ENCODE peak calls at places on chromosomes 5 and 9, in ten cellular contexts. One of them, this sample, is unnamed.

GRCh38 chr5:55232194-55232984 is 1.0 kb downstream of the CCNO start:
- DNase-seq in GM23248: peak; percentile 59
- DNase-seq in kidney tubule cell: peak; percentile 73
- DNase-seq in stimulated activated CD4-positive, alpha-beta T cell treated with anti-CD3 and anti-CD28 coated beads, Interleukin-4, amount 100 ng/mL, for 4 hours: no peak
- DNase-seq in hepatocyte: peak; percentile 23
- DNase-seq in AML-193: no peak
- DNase-seq in activated T-cell treated with anti-CD3 and anti-CD28 coated beads for 4 hours: no peak
- DNase-seq in activated naive CD4-positive, alpha-beta T cell treated with anti-CD3 and anti-CD28 coated beads for 36 hours: no peak
- DNase-seq in activated CD4-positive, alpha-beta memory T cell treated with anti-CD3 and anti-CD28 coated beads, Interleukin-2, amount 10 ng/mL, durations not matched to agents 7 days and 5 days: no peak
- DNase-seq in stimulated activated CD8-positive, alpha-beta memory T cell treated with anti-CD3 and anti-CD28 coated beads, Interleukin-15, amount 100 ng/mL, for 1 hour: no peak
- DNase-seq in this sample: no peak

GRCh38 chr9:23665635-23666034 is 160.4 kb downstream of the ELAVL2 start:
- DNase-seq in kidney tubule cell: no peak
- DNase-seq in hepatocyte: no peak
- DNase-seq in stimulated activated CD8-positive, alpha-beta memory T cell treated with anti-CD3 and anti-CD28 coated beads, Interleukin-15, amount 100 ng/mL, for 1 hour: no peak
- DNase-seq in activated CD4-positive, alpha-beta memory T cell treated with anti-CD3 and anti-CD28 coated beads, Interleukin-2, amount 10 ng/mL, durations not matched to agents 7 days and 5 days: no peak
- DNase-seq in activated naive CD4-positive, alpha-beta T cell treated with anti-CD3 and anti-CD28 coated beads for 36 hours: no peak
- DNase-seq in activated T-cell treated with anti-CD3 and anti-CD28 coated beads for 4 hours: no peak
- DNase-seq in GM23248: no peak
- DNase-seq in stimulated activated CD4-positive, alpha-beta T cell treated with anti-CD3 and anti-CD28 coated beads, Interleukin-4, amount 100 ng/mL, for 4 hours: no peak
- DNase-seq in AML-193: no peak
- DNase-seq in this sample: no peak

GRCh38 chr5:54902817-54903473 is 82.4 kb downstream of the ESM1 start:
- DNase-seq in hepatocyte: no peak
- DNase-seq in stimulated activated CD4-positive, alpha-beta T cell treated with anti-CD3 and anti-CD28 coated beads, Interleukin-4, amount 100 ng/mL, for 4 hours: no peak
- DNase-seq in GM23248: peak; percentile 60
- DNase-seq in activated naive CD4-positive, alpha-beta T cell treated with anti-CD3 and anti-CD28 coated beads for 36 hours: peak; percentile 75
- DNase-seq in kidney tubule cell: peak; percentile 71
- DNase-seq in stimulated activated CD8-positive, alpha-beta memory T cell treated with anti-CD3 and anti-CD28 coated beads, Interleukin-15, amount 100 ng/mL, for 1 hour: no peak
- DNase-seq in activated CD4-positive, alpha-beta memory T cell treated with anti-CD3 and anti-CD28 coated beads, Interleukin-2, amount 10 ng/mL, durations not matched to agents 7 days and 5 days: peak; percentile 77
- DNase-seq in AML-193: peak; percentile 47
- DNase-seq in activated T-cell treated with anti-CD3 and anti-CD28 coated beads for 4 hours: no peak
- DNase-seq in this sample: peak; percentile 33

GRCh38 chr5:172054611-172055153 is 48.2 kb upstream of the FBXW11 start:
- DNase-seq in stimulated activated CD4-positive, alpha-beta T cell treated with anti-CD3 and anti-CD28 coated beads, Interleukin-4, amount 100 ng/mL, for 4 hours: no peak
- DNase-seq in GM23248: no peak
- DNase-seq in kidney tubule cell: no peak
- DNase-seq in stimulated activated CD8-positive, alpha-beta memory T cell treated with anti-CD3 and anti-CD28 coated beads, Interleukin-15, amount 100 ng/mL, for 1 hour: no peak
- DNase-seq in activated T-cell treated with anti-CD3 and anti-CD28 coated beads for 4 hours: no peak
- DNase-seq in hepatocyte: no peak
- DNase-seq in AML-193: no peak
- DNase-seq in activated naive CD4-positive, alpha-beta T cell treated with anti-CD3 and anti-CD28 coated beads for 36 hours: no peak
- DNase-seq in activated CD4-positive, alpha-beta memory T cell treated with anti-CD3 and anti-CD28 coated beads, Interleukin-2, amount 10 ng/mL, durations not matched to agents 7 days and 5 days: no peak
- DNase-seq in this sample: no peak

GRCh38 chr5:33890633-33891032 is 1.2 kb downstream of the ADAMTS12 start:
- DNase-seq in activated CD4-positive, alpha-beta memory T cell treated with anti-CD3 and anti-CD28 coated beads, Interleukin-2, amount 10 ng/mL, durations not matched to agents 7 days and 5 days: no peak
- DNase-seq in kidney tubule cell: peak; percentile 11
- DNase-seq in stimulated activated CD8-positive, alpha-beta memory T cell treated with anti-CD3 and anti-CD28 coated beads, Interleukin-15, amount 100 ng/mL, for 1 hour: no peak
- DNase-seq in stimulated activated CD4-positive, alpha-beta T cell treated with anti-CD3 and anti-CD28 coated beads, Interleukin-4, amount 100 ng/mL, for 4 hours: no peak
- DNase-seq in activated T-cell treated with anti-CD3 and anti-CD28 coated beads for 4 hours: no peak
- DNase-seq in AML-193: no peak
- DNase-seq in activated naive CD4-positive, alpha-beta T cell treated with anti-CD3 and anti-CD28 coated beads for 36 hours: no peak
- DNase-seq in hepatocyte: no peak
- DNase-seq in GM23248: peak; percentile 67
- DNase-seq in this sample: no peak

GRCh38 chr9:95373069-95373681 is 55.7 kb upstream of the FANCC start:
- DNase-seq in hepatocyte: no peak
- DNase-seq in activated T-cell treated with anti-CD3 and anti-CD28 coated beads for 4 hours: no peak
- DNase-seq in GM23248: no peak
- DNase-seq in kidney tubule cell: peak; percentile 61
- DNase-seq in activated naive CD4-positive, alpha-beta T cell treated with anti-CD3 and anti-CD28 coated beads for 36 hours: no peak
- DNase-seq in activated CD4-positive, alpha-beta memory T cell treated with anti-CD3 and anti-CD28 coated beads, Interleukin-2, amount 10 ng/mL, durations not matched to agents 7 days and 5 days: no peak
- DNase-seq in AML-193: no peak
- DNase-seq in stimulated activated CD8-positive, alpha-beta memory T cell treated with anti-CD3 and anti-CD28 coated beads, Interleukin-15, amount 100 ng/mL, for 1 hour: no peak
- DNase-seq in stimulated activated CD4-positive, alpha-beta T cell treated with anti-CD3 and anti-CD28 coated beads, Interleukin-4, amount 100 ng/mL, for 4 hours: no peak
- DNase-seq in this sample: no peak

GRCh38 chr5:143014017-143014651 is 244.0 kb downstream of the ARHGAP26 start:
- DNase-seq in AML-193: peak; percentile 5
- DNase-seq in activated CD4-positive, alpha-beta memory T cell treated with anti-CD3 and anti-CD28 coated beads, Interleukin-2, amount 10 ng/mL, durations not matched to agents 7 days and 5 days: peak; percentile 47
- DNase-seq in activated naive CD4-positive, alpha-beta T cell treated with anti-CD3 and anti-CD28 coated beads for 36 hours: peak; percentile 60
- DNase-seq in GM23248: peak; percentile 38
- DNase-seq in kidney tubule cell: no peak
- DNase-seq in activated T-cell treated with anti-CD3 and anti-CD28 coated beads for 4 hours: no peak
- DNase-seq in stimulated activated CD4-positive, alpha-beta T cell treated with anti-CD3 and anti-CD28 coated beads, Interleukin-4, amount 100 ng/mL, for 4 hours: no peak
- DNase-seq in hepatocyte: no peak
- DNase-seq in stimulated activated CD8-positive, alpha-beta memory T cell treated with anti-CD3 and anti-CD28 coated beads, Interleukin-15, amount 100 ng/mL, for 1 hour: no peak
- DNase-seq in this sample: no peak

GRCh38 chr5:173670130-173670591 is 53.7 kb upstream of the BOD1 start:
- DNase-seq in hepatocyte: no peak
- DNase-seq in GM23248: peak; percentile 57
- DNase-seq in stimulated activated CD4-positive, alpha-beta T cell treated with anti-CD3 and anti-CD28 coated beads, Interleukin-4, amount 100 ng/mL, for 4 hours: no peak
- DNase-seq in activated CD4-positive, alpha-beta memory T cell treated with anti-CD3 and anti-CD28 coated beads, Interleukin-2, amount 10 ng/mL, durations not matched to agents 7 days and 5 days: no peak
- DNase-seq in AML-193: no peak
- DNase-seq in activated T-cell treated with anti-CD3 and anti-CD28 coated beads for 4 hours: no peak
- DNase-seq in activated naive CD4-positive, alpha-beta T cell treated with anti-CD3 and anti-CD28 coated beads for 36 hours: no peak
- DNase-seq in stimulated activated CD8-positive, alpha-beta memory T cell treated with anti-CD3 and anti-CD28 coated beads, Interleukin-15, amount 100 ng/mL, for 1 hour: no peak
- DNase-seq in kidney tubule cell: no peak
- DNase-seq in this sample: no peak

GRCh38 chr9:69293186-69293585 is 31.8 kb upstream of the ENTREP1 start:
- DNase-seq in activated naive CD4-positive, alpha-beta T cell treated with anti-CD3 and anti-CD28 coated beads for 36 hours: no peak
- DNase-seq in stimulated activated CD4-positive, alpha-beta T cell treated with anti-CD3 and anti-CD28 coated beads, Interleukin-4, amount 100 ng/mL, for 4 hours: no peak
- DNase-seq in activated CD4-positive, alpha-beta memory T cell treated with anti-CD3 and anti-CD28 coated beads, Interleukin-2, amount 10 ng/mL, durations not matched to agents 7 days and 5 days: no peak
- DNase-seq in hepatocyte: no peak
- DNase-seq in AML-193: no peak
- DNase-seq in kidney tubule cell: peak; percentile 22
- DNase-seq in activated T-cell treated with anti-CD3 and anti-CD28 coated beads for 4 hours: no peak
- DNase-seq in GM23248: no peak
- DNase-seq in stimulated activated CD8-positive, alpha-beta memory T cell treated with anti-CD3 and anti-CD28 coated beads, Interleukin-15, amount 100 ng/mL, for 1 hour: no peak
- DNase-seq in this sample: no peak

GRCh38 chr9:98575379-98576346 is 133.1 kb downstream of the GABBR2 start:
- DNase-seq in GM23248: peak; percentile 69
- DNase-seq in stimulated activated CD4-positive, alpha-beta T cell treated with anti-CD3 and anti-CD28 coated beads, Interleukin-4, amount 100 ng/mL, for 4 hours: no peak
- DNase-seq in activated naive CD4-positive, alpha-beta T cell treated with anti-CD3 and anti-CD28 coated beads for 36 hours: peak; percentile 15
- DNase-seq in kidney tubule cell: peak; percentile 91
- DNase-seq in activated T-cell treated with anti-CD3 and anti-CD28 coated beads for 4 hours: no peak
- DNase-seq in AML-193: peak; percentile 54
- DNase-seq in activated CD4-positive, alpha-beta memory T cell treated with anti-CD3 and anti-CD28 coated beads, Interleukin-2, amount 10 ng/mL, durations not matched to agents 7 days and 5 days: peak; percentile 48
- DNase-seq in hepatocyte: no peak
- DNase-seq in stimulated activated CD8-positive, alpha-beta memory T cell treated with anti-CD3 and anti-CD28 coated beads, Interleukin-15, amount 100 ng/mL, for 1 hour: no peak
- DNase-seq in this sample: peak; percentile 70

GRCh38 chr9:132147839-132148238 is 14.0 kb upstream of the NTNG2 start:
- DNase-seq in activated CD4-positive, alpha-beta memory T cell treated with anti-CD3 and anti-CD28 coated beads, Interleukin-2, amount 10 ng/mL, durations not matched to agents 7 days and 5 days: no peak
- DNase-seq in kidney tubule cell: no peak
- DNase-seq in AML-193: no peak
- DNase-seq in activated naive CD4-positive, alpha-beta T cell treated with anti-CD3 and anti-CD28 coated beads for 36 hours: no peak
- DNase-seq in stimulated activated CD4-positive, alpha-beta T cell treated with anti-CD3 and anti-CD28 coated beads, Interleukin-4, amount 100 ng/mL, for 4 hours: no peak
- DNase-seq in stimulated activated CD8-positive, alpha-beta memory T cell treated with anti-CD3 and anti-CD28 coated beads, Interleukin-15, amount 100 ng/mL, for 1 hour: no peak
- DNase-seq in GM23248: no peak
- DNase-seq in activated T-cell treated with anti-CD3 and anti-CD28 coated beads for 4 hours: no peak
- DNase-seq in hepatocyte: no peak
- DNase-seq in this sample: no peak

GRCh38 chr9:124786881-124787573 is 10.1 kb downstream of the OLFML2A start:
- DNase-seq in kidney tubule cell: no peak
- DNase-seq in GM23248: no peak
- DNase-seq in hepatocyte: no peak
- DNase-seq in stimulated activated CD8-positive, alpha-beta memory T cell treated with anti-CD3 and anti-CD28 coated beads, Interleukin-15, amount 100 ng/mL, for 1 hour: no peak
- DNase-seq in AML-193: no peak
- DNase-seq in activated T-cell treated with anti-CD3 and anti-CD28 coated beads for 4 hours: no peak
- DNase-seq in activated naive CD4-positive, alpha-beta T cell treated with anti-CD3 and anti-CD28 coated beads for 36 hours: no peak
- DNase-seq in activated CD4-positive, alpha-beta memory T cell treated with anti-CD3 and anti-CD28 coated beads, Interleukin-2, amount 10 ng/mL, durations not matched to agents 7 days and 5 days: no peak
- DNase-seq in stimulated activated CD4-positive, alpha-beta T cell treated with anti-CD3 and anti-CD28 coated beads, Interleukin-4, amount 100 ng/mL, for 4 hours: no peak
- DNase-seq in this sample: no peak

GRCh38 chr5:175800656-175801081 is 70.7 kb upstream of the CPLX2 start:
- DNase-seq in AML-193: no peak
- DNase-seq in GM23248: peak; percentile 66
- DNase-seq in stimulated activated CD8-positive, alpha-beta memory T cell treated with anti-CD3 and anti-CD28 coated beads, Interleukin-15, amount 100 ng/mL, for 1 hour: no peak
- DNase-seq in stimulated activated CD4-positive, alpha-beta T cell treated with anti-CD3 and anti-CD28 coated beads, Interleukin-4, amount 100 ng/mL, for 4 hours: no peak
- DNase-seq in kidney tubule cell: peak; percentile 45
- DNase-seq in activated naive CD4-positive, alpha-beta T cell treated with anti-CD3 and anti-CD28 coated beads for 36 hours: no peak
- DNase-seq in hepatocyte: no peak
- DNase-seq in activated CD4-positive, alpha-beta memory T cell treated with anti-CD3 and anti-CD28 coated beads, Interleukin-2, amount 10 ng/mL, durations not matched to agents 7 days and 5 days: no peak
- DNase-seq in activated T-cell treated with anti-CD3 and anti-CD28 coated beads for 4 hours: no peak
- DNase-seq in this sample: no peak

GRCh38 chr5:75681125-75681830 is 36.0 kb downstream of the POC5 start:
- DNase-seq in hepatocyte: peak; percentile 49
- DNase-seq in GM23248: peak; percentile 71
- DNase-seq in activated naive CD4-positive, alpha-beta T cell treated with anti-CD3 and anti-CD28 coated beads for 36 hours: no peak
- DNase-seq in activated T-cell treated with anti-CD3 and anti-CD28 coated beads for 4 hours: no peak
- DNase-seq in kidney tubule cell: peak; percentile 70
- DNase-seq in stimulated activated CD8-positive, alpha-beta memory T cell treated with anti-CD3 and anti-CD28 coated beads, Interleukin-15, amount 100 ng/mL, for 1 hour: no peak
- DNase-seq in activated CD4-positive, alpha-beta memory T cell treated with anti-CD3 and anti-CD28 coated beads, Interleukin-2, amount 10 ng/mL, durations not matched to agents 7 days and 5 days: no peak
- DNase-seq in stimulated activated CD4-positive, alpha-beta T cell treated with anti-CD3 and anti-CD28 coated beads, Interleukin-4, amount 100 ng/mL, for 4 hours: no peak
- DNase-seq in AML-193: peak; percentile 50
- DNase-seq in this sample: no peak

This sample was measured in stimulated activated effector memory CD8-positive, alpha-beta T cell treated with anti-CD3 and anti-CD28 coated beads, Interleukin-12 subunit alpha, Interleukin-12 subunit beta, amount 100 ng/mL, for 72 hours.